ENCODE peak calls at places on chromosomes 7 and 10, in nine cellular contexts. One of them, this sample, is unnamed.

GRCh38 chr10:74836855-74837254 is 10.5 kb downstream of the KAT6B start:
- DNase-seq in NCI-H1092 treated with DMSO at 0.1 percent for 48 hours: no peak
- DNase-seq in IMR-90: no peak
- DNase-seq in lung: no peak
- DNase-seq in T-helper 2 cell: no peak
- DNase-seq in psoas muscle: no peak
- DNase-seq in astrocyte of the spinal cord: no peak
- DNase-seq in NCI-H774: no peak
- DNase-seq in activated CD4-positive, alpha-beta T cell treated with anti-CD3 and anti-CD28 coated beads for 48 hours: no peak
- DNase-seq in this sample: no peak

GRCh38 chr7:99451936-99452335 is 13.2 kb downstream of the CPSF4 start:
- DNase-seq in NCI-H1092 treated with DMSO at 0.1 percent for 48 hours: no peak
- DNase-seq in IMR-90: no peak
- DNase-seq in lung: no peak
- DNase-seq in T-helper 2 cell: no peak
- DNase-seq in psoas muscle: no peak
- DNase-seq in astrocyte of the spinal cord: no peak
- DNase-seq in NCI-H774: no peak
- DNase-seq in activated CD4-positive, alpha-beta T cell treated with anti-CD3 and anti-CD28 coated beads for 48 hours: no peak
- DNase-seq in this sample: no peak

GRCh38 chr10:15558136-15558535 is 161.6 kb downstream of the ITGA8 start:
- DNase-seq in NCI-H1092 treated with DMSO at 0.1 percent for 48 hours: no peak
- DNase-seq in IMR-90: peak; percentile 69
- DNase-seq in lung: no peak
- DNase-seq in T-helper 2 cell: no peak
- DNase-seq in psoas muscle: no peak
- DNase-seq in astrocyte of the spinal cord: peak; percentile 36
- DNase-seq in NCI-H774: no peak
- DNase-seq in activated CD4-positive, alpha-beta T cell treated with anti-CD3 and anti-CD28 coated beads for 48 hours: no peak
- DNase-seq in this sample: no peak

GRCh38 chr7:92768501-92769360 is 67.6 kb downstream of the CDK6 start:
- DNase-seq in NCI-H1092 treated with DMSO at 0.1 percent for 48 hours: peak; percentile 76
- DNase-seq in IMR-90: peak; percentile 64
- DNase-seq in lung: no peak
- DNase-seq in T-helper 2 cell: no peak
- DNase-seq in psoas muscle: no peak
- DNase-seq in astrocyte of the spinal cord: no peak
- DNase-seq in NCI-H774: no peak
- DNase-seq in activated CD4-positive, alpha-beta T cell treated with anti-CD3 and anti-CD28 coated beads for 48 hours: peak; percentile 58
- DNase-seq in this sample: no peak

GRCh38 chr10:119724630-119725549 is 960 bp upstream of the INPP5F start:
- DNase-seq in NCI-H1092 treated with DMSO at 0.1 percent for 48 hours: no peak
- DNase-seq in IMR-90: peak; percentile 40
- DNase-seq in lung: no peak
- DNase-seq in T-helper 2 cell: no peak
- DNase-seq in psoas muscle: no peak
- DNase-seq in astrocyte of the spinal cord: peak; percentile 42
- DNase-seq in NCI-H774: no peak
- DNase-seq in activated CD4-positive, alpha-beta T cell treated with anti-CD3 and anti-CD28 coated beads for 48 hours: no peak
- DNase-seq in this sample: no peak

GRCh38 chr7:144386741-144387140 is 16.8 kb downstream of the NOBOX start:
- DNase-seq in NCI-H1092 treated with DMSO at 0.1 percent for 48 hours: no peak
- DNase-seq in IMR-90: peak; percentile 13
- DNase-seq in lung: no peak
- DNase-seq in T-helper 2 cell: no peak
- DNase-seq in psoas muscle: no peak
- DNase-seq in astrocyte of the spinal cord: peak; percentile 74
- DNase-seq in NCI-H774: no peak
- DNase-seq in activated CD4-positive, alpha-beta T cell treated with anti-CD3 and anti-CD28 coated beads for 48 hours: no peak
- DNase-seq in this sample: no peak

GRCh38 chr10:6995339-6995738 is 415.3 kb upstream of the PRKCQ start:
- DNase-seq in NCI-H1092 treated with DMSO at 0.1 percent for 48 hours: no peak
- DNase-seq in IMR-90: peak; percentile 15
- DNase-seq in lung: no peak
- DNase-seq in T-helper 2 cell: no peak
- DNase-seq in psoas muscle: no peak
- DNase-seq in astrocyte of the spinal cord: no peak
- DNase-seq in NCI-H774: no peak
- DNase-seq in activated CD4-positive, alpha-beta T cell treated with anti-CD3 and anti-CD28 coated beads for 48 hours: no peak
- DNase-seq in this sample: no peak

GRCh38 chr7:149729983-149730801 is 43.2 kb downstream of the ZNF467 start:
- DNase-seq in NCI-H1092 treated with DMSO at 0.1 percent for 48 hours: no peak
- DNase-seq in IMR-90: no peak
- DNase-seq in lung: no peak
- DNase-seq in T-helper 2 cell: no peak
- DNase-seq in psoas muscle: no peak
- DNase-seq in astrocyte of the spinal cord: no peak
- DNase-seq in NCI-H774: peak; percentile 35
- DNase-seq in activated CD4-positive, alpha-beta T cell treated with anti-CD3 and anti-CD28 coated beads for 48 hours: no peak
- DNase-seq in this sample: no peak

GRCh38 chr7:27095897-27096755 is at the start of gene HOXA1:
- DNase-seq in NCI-H1092 treated with DMSO at 0.1 percent for 48 hours: peak; percentile 86
- DNase-seq in IMR-90: peak; percentile 95
- DNase-seq in lung: peak; percentile 75
- DNase-seq in T-helper 2 cell: peak; percentile 70
- DNase-seq in psoas muscle: peak; percentile 83
- DNase-seq in astrocyte of the spinal cord: peak; percentile 96
- DNase-seq in NCI-H774: peak; percentile 90
- DNase-seq in activated CD4-positive, alpha-beta T cell treated with anti-CD3 and anti-CD28 coated beads for 48 hours: peak; percentile 79
- DNase-seq in this sample: peak; percentile 87

GRCh38 chr10:77601488-77601887 is 36.1 kb downstream of the KCNMA1 start:
- DNase-seq in NCI-H1092 treated with DMSO at 0.1 percent for 48 hours: no peak
- DNase-seq in IMR-90: peak; percentile 35
- DNase-seq in lung: no peak
- DNase-seq in T-helper 2 cell: no peak
- DNase-seq in psoas muscle: no peak
- DNase-seq in astrocyte of the spinal cord: no peak
- DNase-seq in NCI-H774: no peak
- DNase-seq in activated CD4-positive, alpha-beta T cell treated with anti-CD3 and anti-CD28 coated beads for 48 hours: no peak
- DNase-seq in this sample: no peak

GRCh38 chr7:96823274-96823673 is 113.6 kb upstream of the SEM1 start:
- DNase-seq in NCI-H1092 treated with DMSO at 0.1 percent for 48 hours: no peak
- DNase-seq in IMR-90: peak; percentile 21
- DNase-seq in lung: no peak
- DNase-seq in T-helper 2 cell: no peak
- DNase-seq in psoas muscle: no peak
- DNase-seq in astrocyte of the spinal cord: peak; percentile 27
- DNase-seq in NCI-H774: no peak
- DNase-seq in activated CD4-positive, alpha-beta T cell treated with anti-CD3 and anti-CD28 coated beads for 48 hours: no peak
- DNase-seq in this sample: no peak

GRCh38 chr7:18590744-18591340 is 95.3 kb downstream of the HDAC9 start:
- DNase-seq in NCI-H1092 treated with DMSO at 0.1 percent for 48 hours: no peak
- DNase-seq in IMR-90: peak; percentile 67
- DNase-seq in lung: no peak
- DNase-seq in T-helper 2 cell: no peak
- DNase-seq in psoas muscle: no peak
- DNase-seq in astrocyte of the spinal cord: peak; percentile 69
- DNase-seq in NCI-H774: no peak
- DNase-seq in activated CD4-positive, alpha-beta T cell treated with anti-CD3 and anti-CD28 coated beads for 48 hours: no peak
- DNase-seq in this sample: no peak

GRCh38 chr10:14459670-14460069 is 128.9 kb upstream of the FRMD4A start:
- DNase-seq in NCI-H1092 treated with DMSO at 0.1 percent for 48 hours: no peak
- DNase-seq in IMR-90: peak; percentile 31
- DNase-seq in lung: no peak
- DNase-seq in T-helper 2 cell: no peak
- DNase-seq in psoas muscle: no peak
- DNase-seq in astrocyte of the spinal cord: peak; percentile 32
- DNase-seq in NCI-H774: no peak
- DNase-seq in activated CD4-positive, alpha-beta T cell treated with anti-CD3 and anti-CD28 coated beads for 48 hours: no peak
- DNase-seq in this sample: no peak

GRCh38 chr7:139078399-139078798 is 31.1 kb downstream of the ZC3HAV1 start:
- DNase-seq in NCI-H1092 treated with DMSO at 0.1 percent for 48 hours: no peak
- DNase-seq in IMR-90: peak; percentile 75
- DNase-seq in lung: no peak
- DNase-seq in T-helper 2 cell: no peak
- DNase-seq in psoas muscle: no peak
- DNase-seq in astrocyte of the spinal cord: no peak
- DNase-seq in NCI-H774: no peak
- DNase-seq in activated CD4-positive, alpha-beta T cell treated with anti-CD3 and anti-CD28 coated beads for 48 hours: no peak
- DNase-seq in this sample: no peak

GRCh38 chr7:151322893-151323292 is 18.7 kb upstream of the NUB1 start:
- DNase-seq in NCI-H1092 treated with DMSO at 0.1 percent for 48 hours: no peak
- DNase-seq in IMR-90: no peak
- DNase-seq in lung: no peak
- DNase-seq in T-helper 2 cell: no peak
- DNase-seq in psoas muscle: no peak
- DNase-seq in astrocyte of the spinal cord: no peak
- DNase-seq in NCI-H774: no peak
- DNase-seq in activated CD4-positive, alpha-beta T cell treated with anti-CD3 and anti-CD28 coated beads for 48 hours: no peak
- DNase-seq in this sample: no peak

GRCh38 chr10:117442944-117443676 is 67.9 kb upstream of the PDZD8 start:
- DNase-seq in NCI-H1092 treated with DMSO at 0.1 percent for 48 hours: peak; percentile 1
- DNase-seq in IMR-90: peak; percentile 32
- DNase-seq in lung: peak; percentile 77
- DNase-seq in T-helper 2 cell: peak; percentile 8
- DNase-seq in psoas muscle: peak; percentile 80
- DNase-seq in astrocyte of the spinal cord: peak; percentile 60
- DNase-seq in NCI-H774: peak; percentile 11
- DNase-seq in activated CD4-positive, alpha-beta T cell treated with anti-CD3 and anti-CD28 coated beads for 48 hours: peak; percentile 71
- DNase-seq in this sample: no peak

GRCh38 chr7:26199301-26200112 is 1.0 kb downstream of the HNRNPA2B1 start:
- DNase-seq in NCI-H1092 treated with DMSO at 0.1 percent for 48 hours: peak; percentile 53
- DNase-seq in IMR-90: peak; percentile 54
- DNase-seq in lung: peak; percentile 72
- DNase-seq in T-helper 2 cell: peak; percentile 67
- DNase-seq in psoas muscle: peak; percentile 76
- DNase-seq in astrocyte of the spinal cord: no peak
- DNase-seq in NCI-H774: peak; percentile 59
- DNase-seq in activated CD4-positive, alpha-beta T cell treated with anti-CD3 and anti-CD28 coated beads for 48 hours: peak; percentile 73
- DNase-seq in this sample: peak; percentile 69

GRCh38 chr7:1591396-1591795 is 21.6 kb upstream of the PSMG3 start:
- DNase-seq in NCI-H1092 treated with DMSO at 0.1 percent for 48 hours: no peak
- DNase-seq in IMR-90: no peak
- DNase-seq in lung: no peak
- DNase-seq in T-helper 2 cell: no peak
- DNase-seq in psoas muscle: no peak
- DNase-seq in astrocyte of the spinal cord: no peak
- DNase-seq in NCI-H774: no peak
- DNase-seq in activated CD4-positive, alpha-beta T cell treated with anti-CD3 and anti-CD28 coated beads for 48 hours: no peak
- DNase-seq in this sample: no peak

GRCh38 chr10:132111871-132112341 is 46.2 kb downstream of the JAKMIP3 start:
- DNase-seq in NCI-H1092 treated with DMSO at 0.1 percent for 48 hours: no peak
- DNase-seq in IMR-90: no peak
- DNase-seq in lung: no peak
- DNase-seq in T-helper 2 cell: no peak
- DNase-seq in psoas muscle: no peak
- DNase-seq in astrocyte of the spinal cord: no peak
- DNase-seq in NCI-H774: no peak
- DNase-seq in activated CD4-positive, alpha-beta T cell treated with anti-CD3 and anti-CD28 coated beads for 48 hours: no peak
- DNase-seq in this sample: no peak

GRCh38 chr10:92279297-92279696 is 11.6 kb downstream of the CPEB3 start:
- DNase-seq in NCI-H1092 treated with DMSO at 0.1 percent for 48 hours: no peak
- DNase-seq in IMR-90: peak; percentile 44
- DNase-seq in lung: no peak
- DNase-seq in T-helper 2 cell: no peak
- DNase-seq in psoas muscle: no peak
- DNase-seq in astrocyte of the spinal cord: no peak
- DNase-seq in NCI-H774: no peak
- DNase-seq in activated CD4-positive, alpha-beta T cell treated with anti-CD3 and anti-CD28 coated beads for 48 hours: no peak
- DNase-seq in this sample: no peak

GRCh38 chr10:86265877-86266259 is 100.7 kb downstream of the GRID1 start:
- DNase-seq in NCI-H1092 treated with DMSO at 0.1 percent for 48 hours: no peak
- DNase-seq in IMR-90: no peak
- DNase-seq in lung: no peak
- DNase-seq in T-helper 2 cell: no peak
- DNase-seq in psoas muscle: no peak
- DNase-seq in astrocyte of the spinal cord: no peak
- DNase-seq in NCI-H774: no peak
- DNase-seq in activated CD4-positive, alpha-beta T cell treated with anti-CD3 and anti-CD28 coated beads for 48 hours: no peak
- DNase-seq in this sample: no peak

GRCh38 chr7:33774762-33775523 is 130.4 kb upstream of the BMPER start:
- DNase-seq in NCI-H1092 treated with DMSO at 0.1 percent for 48 hours: peak; percentile 52
- DNase-seq in IMR-90: peak; percentile 81
- DNase-seq in lung: peak; percentile 44
- DNase-seq in T-helper 2 cell: no peak
- DNase-seq in psoas muscle: peak; percentile 32
- DNase-seq in astrocyte of the spinal cord: peak; percentile 85
- DNase-seq in NCI-H774: no peak
- DNase-seq in activated CD4-positive, alpha-beta T cell treated with anti-CD3 and anti-CD28 coated beads for 48 hours: no peak
- DNase-seq in this sample: peak; percentile 6

GRCh38 chr10:33279791-33280190 is 54.7 kb downstream of the NRP1 start:
- DNase-seq in NCI-H1092 treated with DMSO at 0.1 percent for 48 hours: no peak
- DNase-seq in IMR-90: peak; percentile 40
- DNase-seq in lung: no peak
- DNase-seq in T-helper 2 cell: no peak
- DNase-seq in psoas muscle: no peak
- DNase-seq in astrocyte of the spinal cord: no peak
- DNase-seq in NCI-H774: no peak
- DNase-seq in activated CD4-positive, alpha-beta T cell treated with anti-CD3 and anti-CD28 coated beads for 48 hours: no peak
- DNase-seq in this sample: no peak

GRCh38 chr7:90188281-90188680 is 23.3 kb upstream of the STEAP2 start:
- DNase-seq in NCI-H1092 treated with DMSO at 0.1 percent for 48 hours: no peak
- DNase-seq in IMR-90: no peak
- DNase-seq in lung: no peak
- DNase-seq in T-helper 2 cell: no peak
- DNase-seq in psoas muscle: no peak
- DNase-seq in astrocyte of the spinal cord: no peak
- DNase-seq in NCI-H774: no peak
- DNase-seq in activated CD4-positive, alpha-beta T cell treated with anti-CD3 and anti-CD28 coated beads for 48 hours: no peak
- DNase-seq in this sample: no peak

GRCh38 chr7:47610506-47611044 is 28.7 kb upstream of the TNS3 start:
- DNase-seq in NCI-H1092 treated with DMSO at 0.1 percent for 48 hours: peak; percentile 60
- DNase-seq in IMR-90: peak; percentile 94
- DNase-seq in lung: no peak
- DNase-seq in T-helper 2 cell: no peak
- DNase-seq in psoas muscle: no peak
- DNase-seq in astrocyte of the spinal cord: peak; percentile 83
- DNase-seq in NCI-H774: no peak
- DNase-seq in activated CD4-positive, alpha-beta T cell treated with anti-CD3 and anti-CD28 coated beads for 48 hours: no peak
- DNase-seq in this sample: no peak

GRCh38 chr10:97960269-97960869 is 70.1 kb downstream of the CRTAC1 start:
- DNase-seq in NCI-H1092 treated with DMSO at 0.1 percent for 48 hours: no peak
- DNase-seq in IMR-90: no peak
- DNase-seq in lung: no peak
- DNase-seq in T-helper 2 cell: no peak
- DNase-seq in psoas muscle: no peak
- DNase-seq in astrocyte of the spinal cord: no peak
- DNase-seq in NCI-H774: no peak
- DNase-seq in activated CD4-positive, alpha-beta T cell treated with anti-CD3 and anti-CD28 coated beads for 48 hours: no peak
- DNase-seq in this sample: no peak

GRCh38 chr10:12723240-12723639 is 278.3 kb downstream of the CCDC3 start:
- DNase-seq in NCI-H1092 treated with DMSO at 0.1 percent for 48 hours: no peak
- DNase-seq in IMR-90: no peak
- DNase-seq in lung: no peak
- DNase-seq in T-helper 2 cell: no peak
- DNase-seq in psoas muscle: no peak
- DNase-seq in astrocyte of the spinal cord: no peak
- DNase-seq in NCI-H774: no peak
- DNase-seq in activated CD4-positive, alpha-beta T cell treated with anti-CD3 and anti-CD28 coated beads for 48 hours: no peak
- DNase-seq in this sample: no peak

GRCh38 chr7:66696774-66697191 is 43.8 kb upstream of the RABGEF1 start:
- DNase-seq in NCI-H1092 treated with DMSO at 0.1 percent for 48 hours: no peak
- DNase-seq in IMR-90: peak; percentile 22
- DNase-seq in lung: no peak
- DNase-seq in T-helper 2 cell: no peak
- DNase-seq in psoas muscle: no peak
- DNase-seq in astrocyte of the spinal cord: no peak
- DNase-seq in NCI-H774: no peak
- DNase-seq in activated CD4-positive, alpha-beta T cell treated with anti-CD3 and anti-CD28 coated beads for 48 hours: no peak
- DNase-seq in this sample: no peak

GRCh38 chr10:16732376-16732775 is 84.8 kb downstream of the RSU1 start:
- DNase-seq in NCI-H1092 treated with DMSO at 0.1 percent for 48 hours: no peak
- DNase-seq in IMR-90: peak; percentile 27
- DNase-seq in lung: no peak
- DNase-seq in T-helper 2 cell: no peak
- DNase-seq in psoas muscle: no peak
- DNase-seq in astrocyte of the spinal cord: peak; percentile 17
- DNase-seq in NCI-H774: no peak
- DNase-seq in activated CD4-positive, alpha-beta T cell treated with anti-CD3 and anti-CD28 coated beads for 48 hours: no peak
- DNase-seq in this sample: no peak

GRCh38 chr7:452230-452751 is 67.4 kb downstream of the PDGFA start:
- DNase-seq in NCI-H1092 treated with DMSO at 0.1 percent for 48 hours: no peak
- DNase-seq in IMR-90: peak; percentile 49
- DNase-seq in lung: no peak
- DNase-seq in T-helper 2 cell: no peak
- DNase-seq in psoas muscle: peak; percentile 40
- DNase-seq in astrocyte of the spinal cord: peak; percentile 24
- DNase-seq in NCI-H774: no peak
- DNase-seq in activated CD4-positive, alpha-beta T cell treated with anti-CD3 and anti-CD28 coated beads for 48 hours: no peak
- DNase-seq in this sample: no peak

GRCh38 chr10:92829042-92829785 is 19.1 kb upstream of the EXOC6 start:
- DNase-seq in NCI-H1092 treated with DMSO at 0.1 percent for 48 hours: no peak
- DNase-seq in IMR-90: no peak
- DNase-seq in lung: no peak
- DNase-seq in T-helper 2 cell: no peak
- DNase-seq in psoas muscle: no peak
- DNase-seq in astrocyte of the spinal cord: no peak
- DNase-seq in NCI-H774: no peak
- DNase-seq in activated CD4-positive, alpha-beta T cell treated with anti-CD3 and anti-CD28 coated beads for 48 hours: no peak
- DNase-seq in this sample: no peak